ENCODE peak calls at places on chromosomes 2 and 18, in ten cellular contexts. G is activated CD8-positive, alpha-beta T cell treated with anti-CD3 and anti-CD28 coated beads for 36 hours; T is stimulated activated CD4-positive, alpha-beta T cell treated with anti-CD3 and anti-CD28 coated beads, Interleukin-2, amount 100 ng/mL, for 4 hours; U is NCI-H748 treated with DMSO at 0.1 percent for 48 hours; K is GOT3; Q is iPS DF 6.9; O is HuH-7.5; Z is endothelial cell; S is activated CD4-positive, alpha-beta T cell treated with anti-CD3 and anti-CD28 coated beads for 24 hours; H is SK-N-DZ. N is an unnamed sample.

GRCh38 chr2:153287109-153287801 is 191.3 kb downstream of the RPRM start:
- DNase-seq in U (peak), Z (peak), S (no peak), O (no peak), G (peak), T (no peak), K (no peak), Q (peak), H (peak), N (no peak)

GRCh38 chr2:206084870-206085741 is 868 bp downstream of the INO80D start:
- DNase-seq in U (no peak), G (peak), S (peak), Z (peak), Q (no peak), O (peak), H (peak), T (peak), K (peak), N (peak)

GRCh38 chr18:27750014-27750413 is 426.9 kb downstream of the CDH2 start:
- DNase-seq in O (no peak), Q (peak), T (no peak), S (no peak), H (peak), G (peak), Z (peak), U (peak), K (no peak), N (no peak)

GRCh38 chr2:29053223-29053622 is 21.1 kb downstream of the PCARE start:
- DNase-seq in U (no peak), H (no peak), T (no peak), G (peak), O (no peak), S (no peak), Q (no peak), K (no peak), Z (no peak), N (no peak)

GRCh38 chr2:229179598-229179997 is 91.5 kb downstream of the PID1 start:
- DNase-seq in U (no peak), G (no peak), S (no peak), K (no peak), O (no peak), H (no peak), Z (no peak), Q (no peak), T (no peak), N (no peak)

GRCh38 chr2:110172506-110172905 is 32.3 kb downstream of the NPHP1 start:
- DNase-seq in Q (no peak), G (no peak), O (no peak), H (no peak), S (no peak), T (no peak), Z (no peak), K (no peak), U (no peak), N (no peak)

GRCh38 chr2:145000376-145000775 is 480.5 kb upstream of the ZEB2 start:
- DNase-seq in O (no peak), G (no peak), S (no peak), U (no peak), T (no peak), Q (no peak), H (no peak), K (no peak), Z (no peak), N (no peak)

GRCh38 chr2:239695106-239695727 is 294.4 kb upstream of the HDAC4 start:
- DNase-seq in O (no peak), H (no peak), G (no peak), U (no peak), S (no peak), K (no peak), Q (no peak), T (no peak), Z (no peak), N (no peak)

GRCh38 chr18:8242306-8242705 is 366.9 kb upstream of the RAB12 start:
- DNase-seq in T (no peak), K (no peak), Q (no peak), S (no peak), Z (no peak), O (no peak), H (no peak), G (no peak), U (no peak), N (no peak)

GRCh38 chr2:60966465-60967405 is 50.8 kb upstream of the PEX13 start:
- DNase-seq in S (no peak), K (no peak), Z (no peak), G (no peak), O (no peak), U (no peak), T (no peak), H (no peak), Q (no peak), N (no peak)

GRCh38 chr2:176821350-176821749 is 391.2 kb upstream of the HNRNPA3 start:
- DNase-seq in K (no peak), G (no peak), H (no peak), O (no peak), S (no peak), Q (no peak), T (no peak), U (no peak), Z (no peak), N (no peak)

GRCh38 chr2:238202326-238203103 is 980 bp downstream of the ILKAP start:
- DNase-seq in H (no peak), U (no peak), S (no peak), K (no peak), O (no peak), G (peak), T (no peak), Z (no peak), Q (no peak), N (no peak)

GRCh38 chr2:168722592-168722991 is 79.8 kb upstream of the NOSTRIN start:
- DNase-seq in Q (no peak), Z (no peak), G (no peak), H (no peak), T (no peak), S (no peak), U (no peak), O (no peak), K (no peak), N (no peak)

GRCh38 chr18:79583426-79583825 is 96.2 kb upstream of the CTDP1 start:
- DNase-seq in S (no peak), K (no peak), Q (no peak), Z (no peak), G (no peak), T (no peak), H (no peak), U (no peak), O (no peak), N (no peak)

GRCh38 chr2:233501198-233502076 is 65.1 kb downstream of the USP40 start:
- DNase-seq in Z (no peak), H (no peak), O (no peak), G (no peak), S (no peak), Q (no peak), T (no peak), U (no peak), K (no peak), N (no peak)

GRCh38 chr2:64854773-64855237 is 134.4 kb upstream of the SLC1A4 start:
- DNase-seq in T (no peak), G (no peak), U (no peak), Q (no peak), S (no peak), O (no peak), H (no peak), Z (no peak), K (no peak), N (no peak)

GRCh38 chr2:226698671-226699070 is 100.9 kb downstream of the IRS1 start:
- DNase-seq in K (no peak), S (no peak), Q (no peak), U (no peak), T (no peak), O (no peak), Z (no peak), G (no peak), H (no peak), N (no peak)

GRCh38 chr2:118185210-118186109 is 97.2 kb downstream of the INSIG2 start:
- DNase-seq in S (peak), G (peak), U (peak), K (no peak), H (peak), T (peak), Z (peak), Q (no peak), O (peak), N (peak)

GRCh38 chr2:110740747-110741349 is 8.5 kb downstream of the ACOXL start:
- DNase-seq in K (no peak), U (no peak), H (no peak), S (no peak), O (no peak), G (no peak), Z (no peak), T (no peak), Q (no peak), N (no peak)

GRCh38 chr2:40317047-40317446 is 134.8 kb downstream of the SLC8A1 start:
- DNase-seq in T (no peak), Z (no peak), G (no peak), K (no peak), U (no peak), Q (no peak), S (no peak), H (no peak), O (no peak), N (no peak)

GRCh38 chr2:172420096-172420671 is 7.2 kb upstream of the ITGA6 start:
- DNase-seq in Z (no peak), T (no peak), U (no peak), K (no peak), S (no peak), Q (no peak), O (no peak), H (no peak), G (no peak), N (no peak)

GRCh38 chr2:209901187-209901586 is 101.3 kb upstream of the RPE start:
- DNase-seq in T (no peak), S (no peak), H (no peak), O (no peak), K (no peak), G (no peak), Z (no peak), U (no peak), Q (no peak), N (no peak)

GRCh38 chr2:38430603-38431002 is 53.5 kb upstream of the ATL2 start:
- DNase-seq in G (no peak), T (no peak), H (no peak), U (no peak), K (no peak), Q (no peak), O (no peak), Z (no peak), S (no peak), N (no peak)

GRCh38 chr2:38765149-38765548 is 12.9 kb upstream of the GEMIN6 start:
- DNase-seq in S (no peak), U (no peak), O (no peak), G (no peak), Z (no peak), K (no peak), H (no peak), Q (no peak), T (no peak), N (no peak)

GRCh38 chr18:44737623-44738022 is 56.9 kb downstream of the SETBP1 start:
- DNase-seq in Z (no peak), H (no peak), S (no peak), U (no peak), G (no peak), T (no peak), K (no peak), O (no peak), Q (no peak), N (no peak)

GRCh38 chr2:96839288-96839874 is 4.4 kb downstream of the ANKRD23 start:
- DNase-seq in T (peak), S (peak), Q (no peak), H (no peak), K (no peak), U (no peak), Z (no peak), G (peak), O (no peak), N (peak)

GRCh38 chr2:217926801-217927200 is 76.0 kb downstream of the TNS1 start:
- DNase-seq in U (no peak), Z (no peak), Q (no peak), H (no peak), O (no peak), T (no peak), K (no peak), S (no peak), G (no peak), N (no peak)

GRCh38 chr18:49022311-49023280 is 71.8 kb upstream of the SMAD7 start:
- DNase-seq in O (no peak), S (no peak), U (no peak), G (no peak), Z (no peak), Q (no peak), K (no peak), T (no peak), H (no peak), N (no peak)